ENCODE peak calls at places on chromosome 2, in five cellular contexts. R is stimulated activated CD4-positive, alpha-beta T cell treated with anti-CD3 and anti-CD28 coated beads, Interleukin-1b, Interleukin-23, amount 100 ng/mL, for 4 hours; X is activated T-helper 9 cell treated with anti-CD3 and anti-CD28 coated beads, Interleukin-2, amount 50 U/mL, for 16 hours; Y is neural progenitor cell; C is endothelial cell. Z is an unnamed sample.

GRCh38 chr2:7191927-7192326 is 274.7 kb downstream of the RNF144A start:
- DNase-seq in C (no peak), R (no peak), Y (no peak), X (no peak), Z (peak)

GRCh38 chr2:96485751-96486643 is 19.2 kb downstream of the NEURL3 start:
- DNase-seq in Y (no peak), C (no peak), X (peak), R (peak), Z (peak)

GRCh38 chr2:25301453-25302352 is 40.0 kb downstream of the DNMT3A start:
- DNase-seq in X (peak), Y (no peak), C (no peak), R (peak), Z (no peak)

GRCh38 chr2:10414591-10414990 is 33.5 kb downstream of the ODC1 start:
- DNase-seq in Y (no peak), X (no peak), R (no peak), C (no peak), Z (no peak)

GRCh38 chr2:191031256-191031655 is 17.3 kb upstream of the STAT1 start:
- DNase-seq in Y (no peak), C (no peak), R (no peak), X (no peak), Z (no peak)

GRCh38 chr2:25419678-25420242 is 78.0 kb upstream of the DNMT3A start:
- DNase-seq in C (no peak), X (no peak), Y (no peak), R (no peak), Z (no peak)

GRCh38 chr2:189203177-189203799 is 23.7 kb upstream of the COL5A2 start:
- DNase-seq in X (no peak), C (no peak), Y (no peak), R (no peak), Z (no peak)

GRCh38 chr2:197972017-197972416 is 167.6 kb downstream of the PLCL1 start:
- DNase-seq in R (no peak), C (no peak), X (no peak), Y (no peak), Z (no peak)

GRCh38 chr2:203673933-203674332 is 32.5 kb upstream of the CD28 start:
- DNase-seq in X (no peak), R (no peak), C (no peak), Y (no peak), Z (no peak)

GRCh38 chr2:69190743-69191425 is 177.9 kb downstream of the ANTXR1 start:
- DNase-seq in Y (peak), C (no peak), X (no peak), R (no peak), Z (no peak)

GRCh38 chr2:177147834-177148233 is 64.8 kb upstream of the HNRNPA3 start:
- DNase-seq in X (no peak), C (no peak), R (no peak), Y (peak), Z (no peak)

GRCh38 chr2:153477641-153478288 is 797 bp downstream of the RPRM start:
- DNase-seq in Y (peak), R (no peak), C (peak), X (no peak), Z (peak)

GRCh38 chr2:66888791-66889631 is 454.1 kb downstream of the MEIS1 start:
- DNase-seq in Y (no peak), X (no peak), C (no peak), R (no peak), Z (peak)